ENCODE peak calls at places on chromosomes 16 and 17, in five cellular contexts. K is H7; Q is activated naive CD4-positive, alpha-beta T cell treated with anti-CD3 and anti-CD28 coated beads, Interleukin-2, amount 10 ng/mL, durations not matched to agents 7 days and 5 days; V is HTR-8/SVneo; U is NCI-H1436. S is an unnamed sample.

GRCh38 chr17:50663812-50664374 is 29.2 kb downstream of the ABCC3 start:
- DNase-seq in K (no peak), Q (peak), V (no peak), U (no peak), S (no peak)

GRCh38 chr17:69943058-69943457 is 132.0 kb upstream of the KCNJ16 start:
- DNase-seq in K (no peak), Q (no peak), V (no peak), U (no peak), S (no peak)

GRCh38 chr17:8143581-8144400 is 8.4 kb downstream of the PER1 start:
- DNase-seq in K (no peak), Q (no peak), V (no peak), U (no peak), S (no peak)

GRCh38 chr17:58611331-58611730 is 80.5 kb downstream of the TEX14 start:
- DNase-seq in K (no peak), Q (no peak), V (no peak), U (no peak), S (no peak)

GRCh38 chr17:43226393-43226792 is 2.0 kb downstream of the CCDC200 start:
- DNase-seq in K (no peak), Q (no peak), V (no peak), U (no peak), S (peak)

GRCh38 chr17:13002761-13003453 is 14.9 kb downstream of the ELAC2 start:
- DNase-seq in K (peak), Q (peak), V (peak), U (peak), S (peak)

GRCh38 chr16:85658504-85659326 is 30.0 kb downstream of the GINS2 start:
- DNase-seq in K (peak), Q (no peak), V (no peak), U (no peak), S (no peak)

GRCh38 chr17:913207-913606 is 66.4 kb downstream of the NXN start:
- DNase-seq in K (peak), Q (no peak), V (no peak), U (no peak), S (peak)

S was measured in islet precursor cell.